ENCODE peak calls at places on chromosomes 3 and 15, in seven cellular contexts. W is uterus, G is ovary, R is NB4, V is HepG2, N is testis, K is spleen. E is an unnamed sample.

GRCh38 chr3:169556909-169557308 is 106.6 kb downstream of the MECOM start:
- DNase-seq in N (no peak), G (no peak), V (no peak), R (no peak), W (no peak), K (no peak), E (no peak)

GRCh38 chr3:151483961-151484360 is 23.1 kb upstream of the IGSF10 start:
- DNase-seq in G (no peak), K (no peak), R (no peak), N (no peak), W (no peak), V (peak), E (no peak)

GRCh38 chr15:43325039-43325438 is 5.3 kb downstream of the LCMT2 start:
- DNase-seq in V (no peak), N (no peak), G (no peak), R (no peak), K (no peak), W (no peak), E (no peak)

GRCh38 chr3:167032267-167032876 is 347.7 kb downstream of the ZBBX start:
- DNase-seq in G (no peak), N (peak), R (peak), K (no peak), W (no peak), V (peak), E (no peak)

GRCh38 chr3:9875448-9875847 is 4.6 kb downstream of the CIDEC start:
- DNase-seq in N (no peak), G (no peak), K (no peak), W (no peak), R (no peak), V (no peak), E (no peak)

GRCh38 chr15:69593981-69594966 is 141.7 kb downstream of the RPLP1 start:
- DNase-seq in G (peak), R (peak), K (no peak), V (peak), N (peak), W (peak), E (no peak)

GRCh38 chr3:52313774-52314188 is 2.3 kb upstream of the DNAH1 start:
- DNase-seq in N (no peak), G (no peak), W (no peak), R (peak), K (no peak), V (no peak), E (no peak)

GRCh38 chr15:85865070-85865684 is 70.5 kb upstream of the KLHL25 start:
- DNase-seq in V (peak), K (no peak), G (peak), N (peak), R (peak), W (peak), E (peak)

GRCh38 chr3:114706591-114707224 is 412.9 kb downstream of the TIGIT start:
- DNase-seq in V (peak), G (no peak), K (no peak), R (peak), W (no peak), N (no peak), E (no peak)

GRCh38 chr3:46378426-46378942 is 7.7 kb downstream of the CCR5 start:
- DNase-seq in V (peak), N (peak), R (peak), G (peak), K (peak), W (peak), E (peak)

GRCh38 chr15:99442268-99442897 is 123.4 kb upstream of the MEF2A start:
- DNase-seq in G (peak), W (peak), V (no peak), K (no peak), N (peak), R (no peak), E (peak)

GRCh38 chr3:151011427-151011826 is 38.9 kb upstream of the CLRN1 start:
- DNase-seq in V (no peak), K (no peak), N (no peak), G (no peak), W (no peak), R (no peak), E (no peak)

GRCh38 chr15:92809880-92810361 is 90.2 kb upstream of the CHD2 start:
- DNase-seq in N (peak), R (peak), K (peak), W (no peak), G (no peak), V (no peak), E (no peak)

GRCh38 chr3:127457094-127457475 is 133.4 kb downstream of the TPRA1 start:
- DNase-seq in K (peak), W (no peak), R (no peak), N (peak), G (peak), V (no peak), E (no peak)

GRCh38 chr3:188085596-188086560 is 68.1 kb upstream of the LPP start:
- DNase-seq in V (no peak), R (no peak), G (no peak), N (no peak), W (no peak), K (no peak), E (no peak)

GRCh38 chr15:99536422-99537033 is 29.3 kb upstream of the MEF2A start:
- DNase-seq in K (peak), V (no peak), N (no peak), G (no peak), R (no peak), W (no peak), E (peak)

GRCh38 chr3:150454085-150454484 is 46.0 kb downstream of the TSC22D2 start:
- DNase-seq in V (no peak), R (no peak), K (no peak), G (no peak), W (no peak), N (no peak), E (no peak)

GRCh38 chr3:153443961-153444360 is 281.9 kb downstream of the RAP2B start:
- DNase-seq in V (peak), W (no peak), R (peak), G (no peak), N (no peak), K (no peak), E (no peak)

GRCh38 chr15:64454282-64454681 is 6.1 kb upstream of the ZNF609 start:
- DNase-seq in G (no peak), W (no peak), R (no peak), N (no peak), K (no peak), V (no peak), E (no peak)

GRCh38 chr15:64455951-64456350 is 4.4 kb upstream of the ZNF609 start:
- DNase-seq in K (no peak), N (peak), V (no peak), R (peak), W (no peak), G (no peak), E (no peak)

GRCh38 chr15:64453689-64454037 is 6.7 kb upstream of the ZNF609 start:
- DNase-seq in V (no peak), R (no peak), W (no peak), G (no peak), K (no peak), N (no peak), E (no peak)

GRCh38 chr15:64459382-64459781 is 996 bp upstream of the ZNF609 start:
- DNase-seq in R (no peak), G (no peak), W (no peak), V (no peak), N (no peak), K (no peak), E (no peak)

DNA sequence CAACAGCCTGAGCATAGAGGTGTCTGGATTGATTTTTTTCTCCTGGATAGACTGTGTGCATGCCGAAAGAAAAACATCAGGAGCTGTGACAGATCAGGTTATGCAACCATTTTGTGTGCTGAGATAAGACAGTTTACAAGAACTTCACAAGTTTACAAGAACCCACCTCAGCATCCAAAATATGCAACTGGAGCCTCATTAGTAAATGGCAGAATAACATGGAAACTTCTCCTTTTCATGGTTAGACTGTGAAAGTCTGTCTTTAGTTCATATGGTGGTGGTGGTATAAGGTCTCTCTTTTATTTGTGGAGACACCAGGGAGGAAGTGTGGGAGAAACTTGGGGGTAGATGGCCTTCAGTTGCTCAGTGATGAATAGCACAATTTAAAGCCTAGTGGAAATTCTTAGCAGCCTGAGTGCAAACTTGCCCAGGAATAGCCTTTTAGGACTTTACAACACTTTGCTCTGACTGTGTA is 3.7 kb upstream of the ZNF609 start:
- DNase-seq in V (peak), R (peak), K (no peak), G (no peak), W (no peak), N (no peak), E (no peak)
- H3K4me3 ChIP-seq in V (no peak), R (no peak), K (no peak), G (no peak), W (no peak), N (no peak), E (no peak)

GRCh38 chr3:13569201-13569600 is 20.3 kb downstream of the FBLN2 start:
- DNase-seq in K (peak), V (no peak), G (no peak), R (no peak), W (no peak), N (no peak), E (no peak)

GRCh38 chr3:13569641-13570390 is 20.9 kb downstream of the FBLN2 start:
- DNase-seq in V (no peak), R (no peak), G (no peak), N (no peak), K (peak), W (no peak), E (no peak)

GRCh38 chr3:13571831-13572750 is 23.2 kb downstream of the FBLN2 start:
- DNase-seq in V (no peak), K (no peak), N (no peak), G (no peak), W (no peak), R (no peak), E (no peak)

GRCh38 chr3:13571264-13571663 is 22.3 kb downstream of the FBLN2 start:
- DNase-seq in R (no peak), W (no peak), V (no peak), N (no peak), K (no peak), G (no peak), E (no peak)

DNA sequence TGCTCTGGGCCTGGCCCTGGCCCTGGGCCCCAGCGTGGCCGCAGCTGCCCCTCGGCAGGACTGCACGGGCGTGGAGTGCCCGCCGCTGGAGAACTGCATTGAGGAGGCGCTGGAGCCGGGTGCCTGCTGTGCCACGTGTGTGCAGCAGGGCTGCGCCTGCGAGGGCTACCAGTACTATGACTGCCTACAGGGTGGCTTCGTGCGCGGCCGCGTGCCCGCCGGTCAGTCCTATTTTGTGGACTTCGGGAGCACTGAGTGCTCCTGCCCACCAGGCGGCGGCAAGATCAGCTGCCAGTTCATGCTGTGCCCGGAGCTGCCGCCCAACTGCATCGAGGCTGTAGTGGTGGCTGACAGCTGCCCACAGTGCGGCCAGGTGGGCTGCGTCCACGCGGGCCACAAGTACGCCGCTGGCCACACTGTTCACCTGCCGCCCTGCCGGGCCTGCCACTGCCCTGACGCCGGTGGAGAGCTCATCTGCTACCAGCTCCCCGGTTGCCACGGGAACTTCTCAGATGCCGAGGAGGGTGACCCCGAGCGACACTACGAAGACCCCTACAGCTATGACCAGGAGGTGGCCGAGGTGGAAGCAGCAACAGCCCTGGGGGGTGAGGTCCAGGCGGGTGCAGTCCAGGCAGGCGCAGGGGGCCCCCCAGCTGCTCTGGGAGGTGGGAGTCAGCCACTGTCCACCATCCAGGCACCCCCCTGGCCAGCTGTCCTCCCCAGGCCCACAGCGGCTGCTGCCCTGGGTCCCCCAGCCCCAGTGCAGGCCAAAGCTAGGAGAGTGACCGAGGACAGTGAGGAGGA is 21.7 kb downstream of the FBLN2 start:
- DNase-seq in G (no peak), R (no peak), W (no peak), K (peak), V (no peak), N (no peak), E (no peak)
- TF ChIP-seq CTCF in G (no peak), R (no peak), W (no peak), K (no peak), V (peak), N (no peak), E (no peak)

DNA sequence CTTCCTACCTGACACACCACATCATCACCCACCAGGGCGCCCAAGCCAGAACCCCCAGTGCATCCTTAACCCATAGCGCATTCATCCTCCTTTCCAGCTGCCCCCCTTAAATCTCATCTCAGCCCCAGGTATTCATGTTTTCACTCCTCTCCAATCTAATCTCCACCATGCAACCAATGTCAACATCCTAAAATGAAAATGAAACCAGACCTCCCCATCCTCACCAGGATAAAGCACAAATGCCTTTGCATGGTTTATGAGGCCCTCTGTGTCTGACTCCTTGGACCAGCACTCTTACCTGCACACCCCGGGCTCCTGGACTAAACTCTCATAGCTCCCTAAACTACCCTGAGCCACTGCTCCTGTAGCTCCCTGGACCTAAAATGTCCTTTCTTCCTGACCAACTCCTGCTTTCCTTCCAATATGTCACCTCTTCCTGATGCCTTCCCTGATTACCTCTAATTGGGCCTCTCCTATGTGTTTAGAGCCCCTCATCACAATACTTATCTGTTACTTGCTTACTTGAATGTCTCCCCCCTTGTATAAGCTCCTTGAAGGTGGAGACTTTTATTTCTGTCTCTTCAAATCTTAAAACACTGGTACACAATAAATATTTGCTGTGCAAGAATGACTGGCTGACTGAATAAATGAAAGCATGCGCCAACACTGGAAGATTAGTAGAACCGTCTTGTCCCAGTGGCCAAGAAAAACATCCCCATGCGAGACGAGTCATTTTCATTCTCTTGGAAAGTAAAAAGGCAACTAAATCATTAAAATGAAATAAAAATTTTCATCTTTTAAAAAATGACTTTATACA is 142.5 kb downstream of the XXYLT1 start:
- DNase-seq in K (no peak), N (no peak), V (no peak), W (no peak), R (no peak), G (no peak), E (no peak)
- TF ChIP-seq POLR2A in K (no peak), N (no peak), V (no peak), W (no peak), R (no peak), G (no peak), E (no peak)

GRCh38 chr3:33170531-33170930 is 48.1 kb downstream of the SUSD5 start:
- DNase-seq in R (no peak), G (no peak), K (no peak), V (no peak), N (no peak), W (no peak), E (no peak)
- H3K4me3 ChIP-seq in R (no peak), G (no peak), K (no peak), V (no peak), N (no peak), W (no peak), E (no peak)

GRCh38 chr3:36957862-36958686 is 13.2 kb upstream of the TRANK1 start:
- DNase-seq in N (no peak), V (no peak), K (no peak), R (no peak), W (no peak), G (no peak), E (no peak)

GRCh38 chr3:36956155-36956554 is 11.3 kb upstream of the TRANK1 start:
- DNase-seq in N (no peak), R (no peak), G (no peak), W (no peak), K (no peak), V (no peak), E (peak)

GRCh38 chr3:36959821-36960220 is 15.0 kb upstream of the TRANK1 start:
- DNase-seq in G (no peak), W (no peak), K (no peak), R (no peak), V (no peak), N (no peak), E (peak)

GRCh38 chr3:36954452-36955134 is 9.7 kb upstream of the TRANK1 start:
- DNase-seq in G (no peak), W (no peak), N (no peak), K (no peak), V (no peak), R (no peak), E (no peak)

DNA sequence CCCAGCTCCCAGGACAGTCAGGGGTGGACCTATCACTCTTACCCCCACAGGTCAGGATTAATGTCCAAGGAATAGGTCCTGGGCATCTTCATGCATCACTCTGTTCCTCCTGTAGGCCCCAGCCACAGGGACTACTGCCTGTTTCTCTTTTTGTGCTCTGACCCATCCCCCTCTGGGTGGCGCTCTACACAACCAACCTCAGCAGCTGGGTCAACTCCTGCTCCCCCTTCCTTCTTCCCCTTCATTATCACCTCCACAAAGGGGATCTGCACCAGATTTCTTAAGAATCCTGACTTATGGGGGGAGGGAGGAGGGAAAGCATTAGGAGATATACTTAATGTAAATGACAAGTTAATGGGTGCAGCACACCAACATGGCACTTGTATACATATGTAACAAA is 12.2 kb upstream of the TRANK1 start:
- DNase-seq in K (no peak), W (no peak), N (no peak), R (no peak), G (no peak), V (no peak), E (no peak)
- TF ChIP-seq CTCF in K (no peak), W (no peak), N (no peak), R (peak), G (no peak), V (peak), E (no peak)

GRCh38 chr3:194632211-194632982 is 822 bp downstream of the TMEM44 start:
- DNase-seq in R (no peak), K (peak), W (no peak), G (peak), N (peak), V (no peak), E (peak)

GRCh38 chr3:194637066-194637465 is 3.8 kb upstream of the TMEM44 start:
- DNase-seq in R (no peak), N (no peak), K (no peak), V (no peak), G (no peak), W (no peak), E (no peak)

GRCh38 chr3:194631696-194632095 is 1.5 kb downstream of the TMEM44 start:
- DNase-seq in V (no peak), W (no peak), N (no peak), G (no peak), R (no peak), K (peak), E (no peak)

GRCh38 chr3:194632983-194633348 is 253 bp downstream of the TMEM44 start:
- DNase-seq in V (no peak), G (peak), K (no peak), W (peak), N (peak), R (no peak), E (peak)

DNA sequence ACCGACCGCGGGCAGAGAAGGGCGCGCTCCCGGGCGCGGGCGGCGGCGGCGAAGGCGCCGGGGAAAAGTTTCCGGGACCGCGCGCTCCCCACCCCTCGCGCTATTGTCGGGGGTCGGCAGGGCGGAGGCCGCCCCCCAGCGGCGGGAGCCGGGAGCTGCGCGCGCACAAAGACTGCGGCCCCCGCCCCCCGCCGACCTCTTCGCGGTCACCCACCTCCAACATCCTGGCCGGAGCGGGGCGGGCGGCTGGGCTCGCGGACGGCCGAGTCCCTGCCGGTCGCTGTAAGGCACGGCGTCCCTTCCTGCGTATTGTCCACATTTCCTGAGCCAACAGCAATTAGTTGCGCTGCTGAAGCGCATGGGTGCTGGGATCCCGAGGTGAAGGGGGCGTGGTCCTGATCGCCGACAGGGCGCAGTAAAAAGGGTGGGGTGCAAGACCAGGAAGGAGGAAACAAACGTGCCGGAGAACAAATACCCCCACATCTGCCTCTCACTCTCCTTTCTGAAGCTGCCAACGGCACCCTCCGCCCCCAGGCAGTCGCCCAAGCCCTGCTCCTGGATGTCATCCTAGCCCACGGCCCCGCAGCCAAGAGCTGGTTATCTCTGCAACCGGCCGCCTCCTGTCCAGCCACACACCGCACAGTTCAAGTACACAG is at the start of gene TMEM44:
- DNase-seq in G (peak), K (peak), V (peak), W (peak), R (peak), N (peak), E (peak)
- TF ChIP-seq POLR2A in G (no peak), K (no peak), V (peak), W (peak), R (peak), N (no peak), E (no peak)

GRCh38 chr15:50873935-50874353 is 34.5 kb upstream of the AP4E1 start:
- DNase-seq in N (no peak), K (no peak), R (peak), G (no peak), V (peak), W (no peak), E (no peak)
- H3K4me3 ChIP-seq in N (no peak), K (no peak), R (peak), G (no peak), V (no peak), W (no peak), E (no peak)

E was measured in lower leg skin.